ENCODE peak calls at places on chromosomes 2 and 18, in five cellular contexts. One of them, this sample, is unnamed.

GRCh38 chr2:207640160-207640559 is 15.0 kb upstream of the METTL21A start:
- DNase-seq in fibroblast of lung: no peak
- DNase-seq in OCI-LY7: no peak
- DNase-seq in GM12878: no peak
- DNase-seq in mammary epithelial cell: no peak
- DNase-seq in this sample: no peak

GRCh38 chr2:197399887-197400540 is 34.8 kb downstream of the SF3B1 start:
- DNase-seq in fibroblast of lung: no peak
- DNase-seq in OCI-LY7: no peak
- DNase-seq in GM12878: no peak
- DNase-seq in mammary epithelial cell: no peak
- DNase-seq in this sample: no peak

GRCh38 chr2:140657657-140658056 is 1473.2 kb downstream of the LRP1B start:
- DNase-seq in fibroblast of lung: peak; percentile 55
- DNase-seq in OCI-LY7: no peak
- DNase-seq in GM12878: no peak
- DNase-seq in mammary epithelial cell: peak; percentile 35
- DNase-seq in this sample: no peak

GRCh38 chr2:222989431-222989830 is 62.6 kb upstream of the KCNE4 start:
- DNase-seq in fibroblast of lung: no peak
- DNase-seq in OCI-LY7: no peak
- DNase-seq in GM12878: no peak
- DNase-seq in mammary epithelial cell: no peak
- DNase-seq in this sample: no peak

GRCh38 chr2:130787841-130788240 is 32.5 kb downstream of the AMER3 start:
- DNase-seq in fibroblast of lung: no peak
- DNase-seq in OCI-LY7: no peak
- DNase-seq in GM12878: no peak
- DNase-seq in mammary epithelial cell: no peak
- DNase-seq in this sample: no peak

GRCh38 chr2:134132487-134132857 is 121.4 kb upstream of the MGAT5 start:
- DNase-seq in fibroblast of lung: no peak
- DNase-seq in OCI-LY7: no peak
- DNase-seq in GM12878: no peak
- DNase-seq in mammary epithelial cell: no peak
- DNase-seq in this sample: no peak

GRCh38 chr2:88932677-88933076 is 241.2 kb downstream of the RPIA start:
- DNase-seq in fibroblast of lung: no peak
- DNase-seq in OCI-LY7: no peak
- DNase-seq in GM12878: no peak
- DNase-seq in mammary epithelial cell: no peak
- DNase-seq in this sample: no peak

GRCh38 chr2:71671203-71671602 is 217.8 kb downstream of the DYSF start:
- DNase-seq in fibroblast of lung: no peak
- DNase-seq in OCI-LY7: no peak
- DNase-seq in GM12878: no peak
- DNase-seq in mammary epithelial cell: no peak
- DNase-seq in this sample: no peak

GRCh38 chr2:226673314-226673723 is 126.3 kb downstream of the IRS1 start:
- DNase-seq in fibroblast of lung: peak; percentile 91
- DNase-seq in OCI-LY7: no peak
- DNase-seq in GM12878: no peak
- DNase-seq in mammary epithelial cell: peak; percentile 81
- DNase-seq in this sample: no peak

GRCh38 chr2:23133196-23133595 is 251.8 kb upstream of the KLHL29 start:
- DNase-seq in fibroblast of lung: no peak
- DNase-seq in OCI-LY7: no peak
- DNase-seq in GM12878: no peak
- DNase-seq in mammary epithelial cell: no peak
- DNase-seq in this sample: no peak

GRCh38 chr18:45361148-45361851 is 254.0 kb upstream of the SLC14A2 start:
- DNase-seq in fibroblast of lung: no peak
- DNase-seq in OCI-LY7: no peak
- DNase-seq in GM12878: no peak
- DNase-seq in mammary epithelial cell: no peak
- DNase-seq in this sample: no peak

GRCh38 chr2:29293830-29294438 is 178.7 kb downstream of the CLIP4 start:
- DNase-seq in fibroblast of lung: peak; percentile 24
- DNase-seq in OCI-LY7: peak; percentile 13
- DNase-seq in GM12878: no peak
- DNase-seq in mammary epithelial cell: peak; percentile 27
- DNase-seq in this sample: peak; percentile 12

GRCh38 chr2:235191933-235192332 is 240.1 kb downstream of the SH3BP4 start:
- DNase-seq in fibroblast of lung: no peak
- DNase-seq in OCI-LY7: no peak
- DNase-seq in GM12878: no peak
- DNase-seq in mammary epithelial cell: no peak
- DNase-seq in this sample: no peak

GRCh38 chr2:157052685-157053224 is 204.8 kb upstream of the GALNT5 start:
- DNase-seq in fibroblast of lung: peak; percentile 77
- DNase-seq in OCI-LY7: no peak
- DNase-seq in GM12878: no peak
- DNase-seq in mammary epithelial cell: peak; percentile 57
- DNase-seq in this sample: no peak

GRCh38 chr2:17181051-17181450 is 337.2 kb downstream of the RAD51AP2 start:
- DNase-seq in fibroblast of lung: no peak
- DNase-seq in OCI-LY7: no peak
- DNase-seq in GM12878: no peak
- DNase-seq in mammary epithelial cell: no peak
- DNase-seq in this sample: no peak

GRCh38 chr2:241689306-241689705 is 2.7 kb upstream of the DTYMK start:
- DNase-seq in fibroblast of lung: no peak
- DNase-seq in OCI-LY7: no peak
- DNase-seq in GM12878: no peak
- DNase-seq in mammary epithelial cell: no peak
- DNase-seq in this sample: no peak

GRCh38 chr2:181438298-181438697 is 18.9 kb upstream of the ITGA4 start:
- DNase-seq in fibroblast of lung: no peak
- DNase-seq in OCI-LY7: peak; percentile 74
- DNase-seq in GM12878: no peak
- DNase-seq in mammary epithelial cell: peak; percentile 20
- DNase-seq in this sample: peak; percentile 72

GRCh38 chr2:12455626-12456025 is 261.1 kb upstream of the TRIB2 start:
- DNase-seq in fibroblast of lung: peak; percentile 78
- DNase-seq in OCI-LY7: no peak
- DNase-seq in GM12878: no peak
- DNase-seq in mammary epithelial cell: no peak
- DNase-seq in this sample: no peak

GRCh38 chr2:29372185-29372584 is 257.0 kb downstream of the CLIP4 start:
- DNase-seq in fibroblast of lung: no peak
- DNase-seq in OCI-LY7: no peak
- DNase-seq in GM12878: no peak
- DNase-seq in mammary epithelial cell: no peak
- DNase-seq in this sample: no peak

GRCh38 chr2:19802088-19802806 is 99.5 kb downstream of the TTC32 start:
- DNase-seq in fibroblast of lung: peak; percentile 29
- DNase-seq in OCI-LY7: no peak
- DNase-seq in GM12878: no peak
- DNase-seq in mammary epithelial cell: no peak
- DNase-seq in this sample: no peak

GRCh38 chr2:178279142-178279541 is 84.8 kb downstream of the OSBPL6 start:
- DNase-seq in fibroblast of lung: peak; percentile 64
- DNase-seq in OCI-LY7: no peak
- DNase-seq in GM12878: no peak
- DNase-seq in mammary epithelial cell: peak; percentile 92
- DNase-seq in this sample: no peak

GRCh38 chr18:27616324-27616723 is 431.2 kb upstream of the CHST9 start:
- DNase-seq in fibroblast of lung: no peak
- DNase-seq in OCI-LY7: no peak
- DNase-seq in GM12878: no peak
- DNase-seq in mammary epithelial cell: no peak
- DNase-seq in this sample: no peak

GRCh38 chr2:5748941-5749731 is 57.0 kb downstream of the SOX11 start:
- DNase-seq in fibroblast of lung: no peak
- DNase-seq in OCI-LY7: no peak
- DNase-seq in GM12878: no peak
- DNase-seq in mammary epithelial cell: no peak
- DNase-seq in this sample: no peak

GRCh38 chr18:77140439-77141109 is 8.0 kb upstream of the MBP start:
- DNase-seq in fibroblast of lung: no peak
- DNase-seq in OCI-LY7: peak; percentile 17
- DNase-seq in GM12878: no peak
- DNase-seq in mammary epithelial cell: no peak
- DNase-seq in this sample: no peak

GRCh38 chr2:26980971-26981370 is 10.5 kb downstream of the MAPRE3 start:
- DNase-seq in fibroblast of lung: no peak
- DNase-seq in OCI-LY7: no peak
- DNase-seq in GM12878: no peak
- DNase-seq in mammary epithelial cell: no peak
- DNase-seq in this sample: no peak

GRCh38 chr2:58401936-58402335 is 160.8 kb upstream of the FANCL start:
- DNase-seq in fibroblast of lung: no peak
- DNase-seq in OCI-LY7: no peak
- DNase-seq in GM12878: no peak
- DNase-seq in mammary epithelial cell: no peak
- DNase-seq in this sample: no peak

GRCh38 chr2:142104134-142104758 is 26.6 kb downstream of the LRP1B start:
- DNase-seq in fibroblast of lung: no peak
- DNase-seq in OCI-LY7: no peak
- DNase-seq in GM12878: no peak
- DNase-seq in mammary epithelial cell: no peak
- DNase-seq in this sample: no peak

GRCh38 chr2:239204143-239204875 is 196.5 kb downstream of the HDAC4 start:
- DNase-seq in fibroblast of lung: no peak
- DNase-seq in OCI-LY7: no peak
- DNase-seq in GM12878: no peak
- DNase-seq in mammary epithelial cell: no peak
- DNase-seq in this sample: no peak

GRCh38 chr2:38945372-38945771 is 55.7 kb downstream of the ARHGEF33 start:
- DNase-seq in fibroblast of lung: no peak
- DNase-seq in OCI-LY7: no peak
- DNase-seq in GM12878: no peak
- DNase-seq in mammary epithelial cell: no peak
- DNase-seq in this sample: no peak

GRCh38 chr2:64841462-64841861 is 147.7 kb upstream of the SLC1A4 start:
- DNase-seq in fibroblast of lung: no peak
- DNase-seq in OCI-LY7: no peak
- DNase-seq in GM12878: no peak
- DNase-seq in mammary epithelial cell: no peak
- DNase-seq in this sample: no peak

GRCh38 chr2:64840419-64840818 is 148.8 kb upstream of the SLC1A4 start:
- DNase-seq in fibroblast of lung: peak; percentile 62
- DNase-seq in OCI-LY7: no peak
- DNase-seq in GM12878: no peak
- DNase-seq in mammary epithelial cell: no peak
- DNase-seq in this sample: no peak

GRCh38 chr2:64839844-64840243 is 149.4 kb upstream of the SLC1A4 start:
- DNase-seq in fibroblast of lung: peak; percentile 24
- DNase-seq in OCI-LY7: peak; percentile 91
- DNase-seq in GM12878: no peak
- DNase-seq in mammary epithelial cell: no peak
- DNase-seq in this sample: no peak

GRCh38 chr2:64844087-64844486 is 145.1 kb upstream of the SLC1A4 start:
- DNase-seq in fibroblast of lung: no peak
- DNase-seq in OCI-LY7: no peak
- DNase-seq in GM12878: no peak
- DNase-seq in mammary epithelial cell: no peak
- DNase-seq in this sample: no peak

GRCh38 chr2:64842030-64842429 is 147.2 kb upstream of the SLC1A4 start:
- DNase-seq in fibroblast of lung: no peak
- DNase-seq in OCI-LY7: no peak
- DNase-seq in GM12878: no peak
- DNase-seq in mammary epithelial cell: no peak
- DNase-seq in this sample: no peak
- H2AFZ ChIP-seq in fibroblast of lung: no peak overlapping the region
- H2AFZ ChIP-seq in OCI-LY7: peak overlapping the region; percentile 68
- H2AFZ ChIP-seq in GM12878: peak overlapping the region; percentile 57
- H2AFZ ChIP-seq in mammary epithelial cell: peak overlapping the region; percentile 58
- H2AFZ ChIP-seq in this sample: no peak overlapping the region

GRCh38 chr2:106193977-106194778 is at the start of gene UXS1:
- DNase-seq in fibroblast of lung: peak; percentile 97
- DNase-seq in OCI-LY7: peak; percentile 97
- DNase-seq in GM12878: peak; percentile 78
- DNase-seq in mammary epithelial cell: peak; percentile 95
- DNase-seq in this sample: peak; percentile 98

GRCh38 chr2:106195996-106196395 is 1.9 kb upstream of the UXS1 start:
- DNase-seq in fibroblast of lung: no peak
- DNase-seq in OCI-LY7: no peak
- DNase-seq in GM12878: no peak
- DNase-seq in mammary epithelial cell: no peak
- DNase-seq in this sample: no peak

GRCh38 chr2:106197878-106198277 is 3.8 kb upstream of the UXS1 start:
- DNase-seq in fibroblast of lung: peak; percentile 68
- DNase-seq in OCI-LY7: no peak
- DNase-seq in GM12878: no peak
- DNase-seq in mammary epithelial cell: peak; percentile 70
- DNase-seq in this sample: no peak

GRCh38 chr2:106193491-106193976 is 567 bp downstream of the UXS1 start:
- DNase-seq in fibroblast of lung: no peak
- DNase-seq in OCI-LY7: peak; percentile 29
- DNase-seq in GM12878: no peak
- DNase-seq in mammary epithelial cell: peak; percentile 37
- DNase-seq in this sample: peak; percentile 56

GRCh38 chr2:106195456-106195855 is 1.4 kb upstream of the UXS1 start:
- DNase-seq in fibroblast of lung: no peak
- DNase-seq in OCI-LY7: no peak
- DNase-seq in GM12878: no peak
- DNase-seq in mammary epithelial cell: no peak
- DNase-seq in this sample: no peak
- H3K27ac ChIP-seq in fibroblast of lung: no peak overlapping the region
- H3K27ac ChIP-seq in OCI-LY7: no peak overlapping the region
- H3K27ac ChIP-seq in GM12878: no peak overlapping the region
- H3K27ac ChIP-seq in mammary epithelial cell: no peak overlapping the region
- H3K27ac ChIP-seq in this sample: no peak overlapping the region

DNA sequence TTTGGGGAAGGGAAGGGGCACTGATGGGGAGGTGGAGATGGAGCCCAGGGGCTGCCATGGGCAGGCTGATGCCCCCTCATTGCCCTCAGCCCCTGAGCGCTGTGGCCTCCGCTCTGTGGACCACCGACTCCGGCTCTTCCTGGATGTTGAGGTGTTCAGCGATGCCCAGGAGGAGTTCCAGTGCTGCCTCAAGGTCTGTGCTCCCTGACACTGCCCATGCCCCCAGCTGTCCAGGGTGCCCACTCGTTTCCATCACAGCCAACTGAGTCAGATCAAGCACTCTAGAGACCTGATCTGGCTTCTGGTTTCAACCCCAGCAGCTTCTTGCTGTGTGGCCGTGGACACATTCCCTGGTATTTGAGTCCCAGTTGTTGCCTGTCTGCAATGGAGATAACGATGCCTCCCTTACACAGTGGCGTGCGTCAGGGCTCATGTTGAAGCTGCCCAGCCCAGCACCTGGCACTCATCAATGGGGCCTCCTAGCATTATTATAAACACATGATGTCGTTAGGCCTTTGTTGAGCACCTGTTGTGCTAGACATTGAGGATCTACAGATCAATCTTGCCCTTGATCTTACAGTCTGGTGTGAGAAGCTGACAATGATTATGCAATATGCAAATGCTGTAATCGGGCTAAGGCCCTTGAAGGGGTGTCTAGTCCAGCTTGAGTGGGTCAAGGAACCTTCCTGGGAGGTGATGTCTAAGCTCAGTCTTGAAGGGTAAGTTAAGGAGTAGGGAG is 14.4 kb downstream of the STK11IP start:
- DNase-seq in fibroblast of lung: no peak
- DNase-seq in OCI-LY7: no peak
- DNase-seq in GM12878: no peak
- DNase-seq in mammary epithelial cell: no peak
- DNase-seq in this sample: no peak
- H3K36me3 ChIP-seq in fibroblast of lung: peaks cover 11% of the 10 kb centered on the region
- H3K36me3 ChIP-seq in OCI-LY7: peaks cover 17% of the 10 kb centered on the region
- H3K36me3 ChIP-seq in GM12878: peaks cover 2% of the 10 kb centered on the region
- H3K36me3 ChIP-seq in mammary epithelial cell: peaks cover 9% of the 10 kb centered on the region
- H3K36me3 ChIP-seq in this sample: no peaks in the 10 kb centered on the region

GRCh38 chr2:217430916-217431576 is 571.2 kb upstream of the TNP1 start:
- DNase-seq in fibroblast of lung: peak; percentile 94
- DNase-seq in OCI-LY7: no peak
- DNase-seq in GM12878: no peak
- DNase-seq in mammary epithelial cell: no peak
- DNase-seq in this sample: no peak
- H2AFZ ChIP-seq in fibroblast of lung: no peak overlapping the region
- H2AFZ ChIP-seq in OCI-LY7: no peak overlapping the region
- H2AFZ ChIP-seq in GM12878: no peak overlapping the region
- H2AFZ ChIP-seq in mammary epithelial cell: peak overlapping the region; percentile 74
- H2AFZ ChIP-seq in this sample: no peak overlapping the region